ENCODE peak calls at places on chromosomes 13 and 19, in eight cellular contexts. J, E, V, R, C, X, K and Z are unnamed samples. For H3K36me3, the result is how much of the 10 kb centered on the place peaks cover.

GRCh38 chr13:44259045-44260042 is 114.3 kb upstream of the SERP2 start:
- DNase-seq in V (peak), J (peak), R (no peak), K (peak), C (no peak), X (no peak), E (no peak), Z (no peak)

GRCh38 chr19:6677495-6677894 is 7.5 kb upstream of the TNFSF14 start:
- DNase-seq in V (no peak), J (no peak), C (no peak), R (peak), K (no peak), E (no peak), X (no peak), Z (no peak)

GRCh38 chr13:79108914-79109643 is 297.0 kb downstream of the RBM26 start:
- DNase-seq in J (peak), E (no peak), X (no peak), C (no peak), K (no peak), V (no peak), R (no peak), Z (no peak)

GRCh38 chr19:48964205-48965032 is 690 bp upstream of the FTL start:
- DNase-seq in V (peak), E (peak), R (peak), K (peak), X (no peak), C (no peak), J (peak), Z (no peak)

GRCh38 chr19:43820098-43820860 is 6.8 kb upstream of the ZNF283 start:
- DNase-seq in R (peak), K (no peak), V (no peak), X (peak), C (no peak), E (no peak), J (no peak), Z (no peak)

GRCh38 chr19:47004012-47004465 is 15.6 kb upstream of the NPAS1 start:
- DNase-seq in J (no peak), X (no peak), K (no peak), E (no peak), C (no peak), R (no peak), V (no peak), Z (no peak)

GRCh38 chr19:51552608-51552995 is 18.5 kb upstream of the ZNF175 start:
- DNase-seq in X (no peak), R (no peak), C (no peak), K (no peak), E (no peak), J (no peak), V (no peak), Z (no peak)

GRCh38 chr13:101473458-101473857 is 21.0 kb downstream of the ITGBL1 start:
- DNase-seq in R (no peak), J (no peak), E (no peak), V (no peak), X (no peak), K (no peak), C (no peak), Z (no peak)

GRCh38 chr19:8526345-8527062 is 12.5 kb upstream of the ZNF414 start:
- DNase-seq in K (peak), V (peak), C (peak), E (no peak), R (peak), X (peak), J (peak), Z (peak)

GRCh38 chr19:611506-611869 is 21.8 kb downstream of the HCN2 start:
- DNase-seq in J (no peak), C (no peak), E (no peak), X (no peak), V (no peak), R (no peak), K (no peak), Z (no peak)

GRCh38 chr13:101514695-101515275 is 62.3 kb downstream of the ITGBL1 start:
- DNase-seq in J (no peak), C (no peak), R (peak), K (no peak), E (no peak), X (no peak), V (no peak), Z (no peak)

GRCh38 chr19:38742296-38742695 is 2.0 kb downstream of the CAPN12 start:
- DNase-seq in E (no peak), R (no peak), C (no peak), X (no peak), J (no peak), K (no peak), V (no peak), Z (peak)

GRCh38 chr19:4724252-4724514 is 541 bp upstream of the DPP9 start:
- DNase-seq in K (no peak), V (peak), X (no peak), C (no peak), E (no peak), R (no peak), J (no peak), Z (no peak)

GRCh38 chr19:18239303-18239702 is 13.1 kb upstream of the PDE4C start:
- DNase-seq in R (peak), J (no peak), V (no peak), K (no peak), C (no peak), E (no peak), X (no peak), Z (no peak)

GRCh38 chr13:38017320-38017719 is 147.7 kb upstream of the TRPC4 start:
- DNase-seq in R (no peak), E (no peak), C (no peak), X (no peak), V (no peak), K (no peak), J (no peak), Z (no peak)

GRCh38 chr13:32426191-32426980 is 1.5 kb downstream of the N4BP2L1 start:
- DNase-seq in E (no peak), C (no peak), X (no peak), R (no peak), J (no peak), K (no peak), V (peak), Z (peak)

GRCh38 chr19:43464089-43464775 is 1.2 kb downstream of the LYPD3 start:
- DNase-seq in V (peak), C (peak), J (peak), R (no peak), K (peak), E (no peak), X (no peak), Z (peak)

GRCh38 chr13:113453962-113454361 is 674 bp upstream of the ADPRHL1 start:
- DNase-seq in J (no peak), V (no peak), R (no peak), E (no peak), C (no peak), X (no peak), K (no peak), Z (no peak)

GRCh38 chr19:32691291-32691951 is at the start of gene NUDT19:
- DNase-seq in V (peak), J (peak), R (no peak), C (peak), X (no peak), E (no peak), K (peak), Z (peak)

GRCh38 chr13:77516342-77516789 is 19.1 kb upstream of the SCEL start:
- DNase-seq in R (peak), V (no peak), J (no peak), X (no peak), C (no peak), E (no peak), K (no peak), Z (no peak)

GRCh38 chr19:3554254-3555083 is 2.9 kb downstream of the MFSD12 start:
- DNase-seq in J (no peak), V (no peak), R (no peak), E (no peak), C (no peak), X (no peak), K (no peak), Z (peak)

GRCh38 chr19:7673995-7674667 is 2.8 kb upstream of the MCEMP1 start:
- DNase-seq in C (no peak), X (no peak), V (peak), J (peak), E (no peak), K (peak), R (peak), Z (peak)

GRCh38 chr19:8391274-8392016 is 1.3 kb downstream of the RAB11B start:
- DNase-seq in X (no peak), J (peak), E (peak), C (no peak), V (no peak), R (no peak), K (peak), Z (peak)

GRCh38 chr13:91351123-91351522 is 3.6 kb downstream of the MIR17HG start:
- DNase-seq in E (no peak), V (no peak), J (no peak), C (no peak), R (no peak), K (no peak), X (no peak), Z (no peak)

GRCh38 chr13:91353494-91353893 is 6.0 kb downstream of the MIR17HG start:
- DNase-seq in R (no peak), E (no peak), V (no peak), K (no peak), J (no peak), C (no peak), X (no peak), Z (no peak)

GRCh38 chr13:91348906-91349435 is 1.5 kb downstream of the MIR17HG start:
- DNase-seq in E (no peak), K (peak), C (peak), V (peak), J (peak), R (peak), X (no peak), Z (peak)

GRCh38 chr13:91349992-91350911 is 2.8 kb downstream of the MIR17HG start:
- DNase-seq in K (no peak), E (no peak), C (no peak), R (no peak), X (no peak), J (no peak), V (no peak), Z (no peak)

DNA sequence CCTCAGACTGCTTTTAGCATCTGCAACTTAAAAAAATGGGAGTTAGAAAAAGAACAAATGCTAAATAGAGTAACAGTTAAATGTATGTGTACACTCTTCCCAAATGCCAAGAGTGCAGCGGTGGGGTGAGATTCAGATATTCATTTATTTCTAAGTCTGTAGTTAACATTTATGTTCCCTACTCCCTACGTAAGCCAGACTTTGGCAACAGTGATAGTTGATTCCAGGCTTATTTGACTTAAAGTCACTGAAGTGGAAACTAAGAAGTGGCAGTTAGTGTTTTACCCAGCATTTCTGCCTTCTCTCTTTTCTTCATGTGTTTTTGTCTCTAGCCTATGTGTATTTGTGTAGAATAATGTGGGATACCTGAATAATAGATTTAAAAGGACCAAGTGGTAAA is 4.5 kb downstream of the MIR17HG start:
- DNase-seq in E (no peak), K (no peak), R (no peak), C (no peak), V (no peak), J (no peak), X (no peak), Z (no peak)
- H3K36me3 ChIP-seq in E (under half), K (under half), R (half or more), C (under half), V (under half), J (under half), X (half or more), Z (under half)

DNA sequence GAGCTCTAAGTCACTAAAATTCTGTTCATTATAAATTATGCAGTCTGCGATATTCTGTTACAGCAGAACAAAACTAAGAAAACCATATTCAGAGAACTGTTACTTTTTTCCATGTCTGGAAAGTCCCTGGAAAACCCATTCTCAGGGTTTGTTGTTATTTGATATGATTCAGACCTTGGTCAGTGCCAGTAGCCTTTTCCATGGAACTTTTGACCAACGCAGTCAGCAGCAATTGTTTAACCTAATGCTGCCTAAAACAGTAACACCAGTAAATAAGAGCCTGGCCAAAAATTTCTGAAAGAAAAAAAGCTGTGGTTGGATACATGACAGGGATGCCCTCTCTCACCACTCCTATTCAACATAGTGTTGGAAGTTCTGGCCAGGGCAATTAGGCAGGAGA is 402.7 kb downstream of the TBC1D4 start:
- DNase-seq in V (no peak), R (no peak), C (no peak), J (no peak), X (no peak), K (no peak), E (no peak), Z (no peak)
- TF ChIP-seq POLR2AphosphoS5 in V (no peak), R (no peak), C (no peak), J (no peak), X (no peak), K (no peak), E (no peak), Z (no peak)

GRCh38 chr19:35257113-35257461 is 8.3 kb downstream of the LSR start:
- DNase-seq in X (no peak), C (no peak), E (peak), K (no peak), J (no peak), V (no peak), R (no peak), Z (peak)

GRCh38 chr19:35251456-35251855 is 2.7 kb downstream of the LSR start:
- DNase-seq in E (peak), J (no peak), K (no peak), C (no peak), V (no peak), X (no peak), R (no peak), Z (peak)

GRCh38 chr19:35254341-35255297 is 5.8 kb downstream of the LSR start:
- DNase-seq in V (no peak), R (no peak), C (no peak), K (no peak), J (no peak), X (no peak), E (peak), Z (peak)

GRCh38 chr19:35256566-35256965 is 7.8 kb downstream of the LSR start:
- DNase-seq in C (no peak), J (no peak), K (no peak), E (no peak), X (no peak), V (no peak), R (no peak), Z (no peak)

GRCh38 chr19:35253316-35254286 is 4.8 kb downstream of the LSR start:
- DNase-seq in C (no peak), V (no peak), R (peak), X (no peak), J (no peak), E (peak), K (no peak), Z (peak)
- H3K36me3 ChIP-seq in C (under half), V (under half), R (under half), X (under half), J (under half), E (under half), K (under half), Z (under half)

GRCh38 chr19:41373993-41374392 is 2.3 kb upstream of the TMEM91 start:
- DNase-seq in K (peak), E (no peak), J (peak), V (peak), X (no peak), C (no peak), R (no peak), Z (no peak)

GRCh38 chr19:41377977-41378707 is 1.8 kb downstream of the TMEM91 start:
- DNase-seq in K (no peak), X (peak), E (no peak), J (no peak), V (no peak), R (peak), C (no peak), Z (no peak)

GRCh38 chr19:41376241-41376997 is at the start of gene TMEM91:
- DNase-seq in V (peak), J (peak), R (peak), C (no peak), K (peak), E (no peak), X (no peak), Z (peak)

GRCh38 chr19:41371541-41371940 is 4.8 kb upstream of the TMEM91 start:
- DNase-seq in J (no peak), R (no peak), X (no peak), K (no peak), E (no peak), C (no peak), V (no peak), Z (no peak)

GRCh38 chr19:41376998-41377365 is 649 bp downstream of the TMEM91 start:
- DNase-seq in X (no peak), V (no peak), K (no peak), R (no peak), C (no peak), E (no peak), J (no peak), Z (no peak)
- TF ChIP-seq POLR2AphosphoS5 in X (no peak), V (no peak), K (no peak), R (no peak), C (no peak), E (no peak), J (no peak), Z (no peak)

DNA sequence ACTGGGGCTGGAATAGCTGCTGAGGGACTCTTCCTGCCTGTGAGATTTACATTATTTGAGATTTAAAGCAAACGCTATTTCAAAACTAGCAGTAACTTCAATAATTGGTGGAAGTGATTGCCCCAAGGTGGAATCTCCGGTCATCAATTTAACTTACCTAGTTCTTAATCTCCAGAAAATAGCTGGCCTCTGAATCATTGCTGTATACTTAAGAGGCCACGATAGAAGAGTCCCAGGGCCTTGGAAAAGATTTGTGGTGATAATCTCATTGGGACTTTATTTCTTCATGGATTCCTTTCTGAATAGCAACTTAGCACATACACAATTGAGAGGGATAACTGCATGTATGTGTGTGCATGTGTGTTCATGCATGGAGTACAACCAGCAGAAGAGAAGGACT is 120.2 kb downstream of the DNAJC15 start:
- DNase-seq in K (no peak), E (no peak), V (no peak), X (no peak), C (no peak), J (no peak), R (no peak), Z (no peak)
- H3K36me3 ChIP-seq in K (under half), E (under half), V (under half), X (under half), C (under half), J (under half), R (under half), Z (under half)

GRCh38 chr19:56133858-56134654 is 7.0 kb upstream of the ZNF444 start:
- DNase-seq in J (peak), V (no peak), R (no peak), X (no peak), E (no peak), K (no peak), C (no peak), Z (no peak)
- TF ChIP-seq POLR2AphosphoS5 in J (no peak), V (no peak), R (no peak), X (no peak), E (no peak), K (no peak), C (no peak), Z (no peak)

GRCh38 chr19:35264281-35265125 is 4.3 kb upstream of the USF2 start:
- DNase-seq in C (peak), R (no peak), V (peak), K (peak), X (no peak), E (peak), J (peak), Z (peak)

GRCh38 chr19:35266149-35266903 is 2.4 kb upstream of the USF2 start:
- DNase-seq in R (no peak), K (no peak), X (no peak), C (no peak), J (peak), E (no peak), V (peak), Z (peak)

GRCh38 chr19:35267818-35268545 is 780 bp upstream of the USF2 start:
- DNase-seq in C (peak), R (peak), X (no peak), K (peak), V (peak), J (peak), E (no peak), Z (peak)

GRCh38 chr19:35266904-35267817 is 1.6 kb upstream of the USF2 start:
- DNase-seq in K (no peak), V (peak), J (peak), E (no peak), C (peak), R (peak), X (no peak), Z (peak)

DNA sequence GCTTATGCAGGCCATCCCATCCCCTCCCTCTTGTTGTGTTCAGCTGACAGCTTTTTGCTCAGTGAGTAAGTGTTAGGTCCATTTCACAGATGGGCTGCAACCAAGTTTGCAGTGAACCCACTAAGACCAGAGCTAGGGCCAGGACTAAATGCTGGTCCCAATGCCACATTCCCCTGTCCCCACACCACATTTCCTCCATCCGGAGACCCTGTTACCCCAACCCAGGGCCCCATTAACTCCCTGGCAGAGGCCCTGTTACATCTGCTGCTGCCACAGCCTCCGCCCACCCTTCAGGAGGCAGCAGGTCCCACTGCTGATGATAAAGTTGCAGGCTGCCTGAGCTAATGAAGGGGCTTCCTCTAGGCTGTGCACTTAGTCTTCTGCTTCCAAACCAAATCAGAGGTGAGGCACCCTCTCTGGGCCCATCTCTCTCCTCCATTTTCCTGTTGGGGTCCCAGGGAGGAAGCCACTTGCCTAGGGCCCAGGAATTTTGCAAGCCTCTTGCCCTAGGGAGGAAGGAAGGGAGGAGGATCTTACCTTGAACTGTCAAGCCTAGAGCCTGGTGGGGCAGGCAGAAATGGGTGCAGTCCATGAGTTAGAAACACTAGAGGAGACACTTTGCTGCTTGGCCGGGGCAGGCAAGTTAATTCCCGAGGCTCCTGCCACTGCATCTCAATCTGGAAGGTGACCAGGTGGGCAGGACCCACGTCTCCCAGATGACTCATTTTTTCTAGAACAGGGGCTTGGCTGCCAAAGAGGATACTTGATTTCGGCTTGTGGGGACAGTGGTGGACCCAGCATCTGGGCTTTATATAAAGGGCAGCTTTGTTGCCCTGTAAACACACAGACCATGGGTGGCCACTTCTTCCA is 3.4 kb upstream of the USF2 start:
- DNase-seq in X (no peak), J (peak), R (no peak), C (no peak), V (peak), E (peak), K (peak), Z (peak)
- H3K36me3 ChIP-seq in X (under half), J (under half), R (under half), C (under half), V (under half), E (under half), K (under half), Z (under half)